ENCODE peak calls at places on chromosomes 13 and 19, in seven cellular contexts. E is fibroblast of lung, X is uterus, N is fibroblast of mammary gland, A is nephron progenitor cell, R is omental fat pad, H is choroid plexus epithelial cell. S is an unnamed sample.

GRCh38 chr19:46299004-46299509 is 2.2 kb downstream of the HIF3A start:
- DNase-seq in N (peak), H (peak), X (peak), E (peak), R (peak), A (no peak), S (peak)

GRCh38 chr19:42152285-42152684 is 20.0 kb upstream of the POU2F2 start:
- DNase-seq in N (no peak), X (no peak), H (no peak), R (no peak), A (no peak), E (no peak), S (no peak)

GRCh38 chr19:48613852-48614435 is 932 bp downstream of the FAM83E start:
- DNase-seq in X (no peak), A (no peak), E (no peak), H (no peak), R (no peak), N (no peak), S (no peak)

GRCh38 chr19:49395581-49396407 is 7.7 kb downstream of the KASH5 start:
- DNase-seq in E (no peak), N (no peak), A (no peak), H (no peak), R (no peak), X (no peak), S (no peak)

GRCh38 chr13:48492123-48493075 is 40.5 kb downstream of the RCBTB2 start:
- DNase-seq in H (no peak), R (no peak), N (peak), X (peak), E (no peak), A (no peak), S (no peak)

GRCh38 chr13:66349945-66350344 is 880.2 kb downstream of the PCDH9 start:
- DNase-seq in A (no peak), N (no peak), X (no peak), E (no peak), R (no peak), H (no peak), S (no peak)

GRCh38 chr13:109274188-109274821 is 512.1 kb downstream of the IRS2 start:
- DNase-seq in E (peak), H (peak), A (no peak), N (peak), R (no peak), X (no peak), S (no peak)

GRCh38 chr19:36573948-36574726 is 1.0 kb upstream of the ZNF529 start:
- DNase-seq in A (no peak), N (peak), R (peak), E (peak), X (no peak), H (peak), S (no peak)

GRCh38 chr19:7533281-7533819 is 2.2 kb upstream of the PNPLA6 start:
- DNase-seq in R (no peak), H (peak), A (no peak), N (peak), E (peak), X (peak), S (no peak)

GRCh38 chr19:56608274-56608964 is 13.3 kb downstream of the ZNF71 start:
- DNase-seq in X (no peak), E (no peak), H (no peak), N (no peak), A (no peak), R (no peak), S (no peak)

GRCh38 chr13:99916366-99917103 is 55.0 kb downstream of the ZIC5 start:
- DNase-seq in E (peak), R (no peak), A (no peak), N (peak), H (peak), X (no peak), S (no peak)

GRCh38 chr13:106680796-106681482 is 113.0 kb upstream of the ARGLU1 start:
- DNase-seq in R (no peak), N (no peak), X (no peak), H (no peak), A (no peak), E (no peak), S (no peak)

GRCh38 chr13:89832827-89833226 is 1514.7 kb upstream of the MIR17HG start:
- DNase-seq in A (no peak), X (no peak), E (no peak), N (no peak), R (no peak), H (no peak), S (peak)

GRCh38 chr19:801861-802496 is 4.7 kb downstream of the PTBP1 start:
- DNase-seq in E (peak), X (no peak), A (no peak), H (peak), R (no peak), N (peak), S (no peak)

GRCh38 chr19:41997121-41997850 is 3.3 kb upstream of the ATP1A3 start:
- DNase-seq in R (no peak), A (peak), X (no peak), H (peak), N (peak), E (peak), S (no peak)

GRCh38 chr19:10379880-10380310 is 477 bp downstream of the TYK2 start:
- DNase-seq in E (no peak), H (no peak), X (no peak), A (no peak), R (no peak), N (no peak), S (no peak)

GRCh38 chr13:94139393-94139995 is 340.0 kb downstream of the DCT start:
- DNase-seq in R (no peak), E (peak), A (no peak), X (no peak), N (no peak), H (peak), S (no peak)

GRCh38 chr13:111232191-111232590 is 88.3 kb upstream of the TEX29 start:
- DNase-seq in N (no peak), H (no peak), X (no peak), A (no peak), E (no peak), R (no peak), S (no peak)

GRCh38 chr13:28865312-28865711 is 45.2 kb downstream of the MTUS2 start:
- DNase-seq in R (no peak), E (no peak), H (no peak), N (no peak), A (no peak), X (no peak), S (no peak)

GRCh38 chr13:47027797-47028437 is 131.1 kb upstream of the HTR2A start:
- DNase-seq in N (no peak), E (no peak), H (peak), R (no peak), A (no peak), X (no peak), S (no peak)

GRCh38 chr13:39942901-39943273 is 287.4 kb downstream of the COG6 start:
- DNase-seq in X (peak), R (no peak), A (peak), N (peak), H (peak), E (peak), S (peak)

GRCh38 chr19:20103091-20103501 is 25.3 kb downstream of the ZNF90 start:
- DNase-seq in X (no peak), H (no peak), R (no peak), N (no peak), A (no peak), E (no peak), S (no peak)

GRCh38 chr19:51020988-51021651 is 1.6 kb upstream of the KLK10 start:
- DNase-seq in R (no peak), N (peak), E (peak), A (no peak), X (no peak), H (peak), S (no peak)

GRCh38 chr13:113813749-113814434 is 50.0 kb downstream of the GAS6 start:
- DNase-seq in E (peak), R (no peak), X (peak), H (peak), N (no peak), A (no peak), S (no peak)

GRCh38 chr13:106151056-106151699 is 384.3 kb downstream of the EFNB2 start:
- DNase-seq in R (no peak), N (peak), X (no peak), A (no peak), E (peak), H (peak), S (peak)

GRCh38 chr19:49570138-49570856 is 10.1 kb downstream of the NOSIP start:
- DNase-seq in A (peak), R (no peak), E (peak), N (peak), H (peak), X (peak), S (peak)

GRCh38 chr19:33233056-33233873 is 7.6 kb upstream of the SLC7A10 start:
- DNase-seq in N (no peak), H (no peak), X (no peak), E (no peak), A (no peak), R (no peak), S (no peak)

GRCh38 chr13:113601166-113602070 is 16.9 kb downstream of the TFDP1 start:
- DNase-seq in X (no peak), A (no peak), N (no peak), R (no peak), E (no peak), H (no peak), S (no peak)

GRCh38 chr19:1259873-1260748 is 9.0 kb upstream of the CIRBP start:
- DNase-seq in N (no peak), A (peak), E (no peak), H (no peak), R (no peak), X (no peak), S (no peak)

GRCh38 chr19:15213715-15214381 is 13.1 kb upstream of the NOTCH3 start:
- DNase-seq in N (peak), R (no peak), E (no peak), H (peak), X (peak), A (peak), S (no peak)

GRCh38 chr13:32577032-32577431 is 9.2 kb upstream of the PDS5B start:
- DNase-seq in H (no peak), X (no peak), N (no peak), A (no peak), E (no peak), R (no peak), S (no peak)

GRCh38 chr19:41621654-41622053 is 5.2 kb downstream of the CEACAM4 start:
- DNase-seq in X (no peak), R (no peak), N (no peak), H (no peak), A (no peak), E (no peak), S (no peak)

GRCh38 chr13:35478384-35479222 is 2.1 kb upstream of the MAB21L1 start:
- DNase-seq in H (no peak), E (no peak), N (no peak), R (no peak), A (peak), X (no peak), S (no peak)
- TF ChIP-seq CTCF in H (no peak), E (no peak), N (no peak), R (no peak), A (no peak), X (no peak), S (no peak)

DNA sequence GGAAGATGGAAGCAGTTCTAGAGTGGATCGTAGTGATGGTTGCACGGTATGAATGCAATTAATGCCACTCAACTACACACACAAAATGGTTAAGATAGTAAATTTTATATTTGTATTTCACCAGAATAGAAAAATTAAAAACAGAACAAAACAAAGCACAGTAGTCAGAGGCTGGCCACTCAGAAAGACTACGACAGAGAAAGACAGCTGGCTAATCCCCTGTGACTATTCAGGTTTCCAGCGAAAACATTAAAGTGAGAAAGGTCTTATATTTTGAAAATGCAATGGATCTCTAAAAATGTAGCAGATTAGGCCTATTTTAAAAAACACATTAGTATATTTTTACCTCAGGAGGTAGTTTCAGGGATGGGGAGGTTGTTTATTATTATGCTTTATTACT is 131.3 kb upstream of the POSTN start:
- DNase-seq in X (no peak), H (no peak), E (no peak), A (no peak), R (no peak), N (no peak), S (no peak)
- TF ChIP-seq CTCF in X (no peak), H (no peak), E (no peak), A (no peak), R (no peak), N (no peak), S (no peak)

DNA sequence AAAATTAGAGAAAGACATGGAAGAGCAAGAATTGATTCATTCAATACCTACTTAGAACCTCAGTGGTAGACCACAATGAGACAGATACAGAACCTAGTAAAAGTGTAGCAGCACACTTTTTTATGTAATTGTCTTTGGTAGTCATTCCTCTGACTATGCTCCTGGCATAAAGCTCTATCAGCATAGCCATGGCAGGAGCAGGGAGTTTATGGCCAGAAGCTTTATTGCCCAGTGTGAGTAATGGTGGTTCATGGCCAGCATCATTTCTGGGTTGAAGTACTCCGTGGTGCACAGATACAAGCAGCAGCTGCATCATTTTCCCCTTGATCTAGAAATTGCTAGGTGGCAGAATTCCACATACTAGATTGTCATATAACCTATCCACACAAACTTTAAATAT is 352.6 kb downstream of the TBC1D4 start:
- DNase-seq in R (no peak), N (peak), E (peak), X (no peak), H (no peak), A (no peak), S (no peak)
- TF ChIP-seq CTCF in R (no peak), N (no peak), E (no peak), X (no peak), H (no peak), A (no peak), S (no peak)

DNA sequence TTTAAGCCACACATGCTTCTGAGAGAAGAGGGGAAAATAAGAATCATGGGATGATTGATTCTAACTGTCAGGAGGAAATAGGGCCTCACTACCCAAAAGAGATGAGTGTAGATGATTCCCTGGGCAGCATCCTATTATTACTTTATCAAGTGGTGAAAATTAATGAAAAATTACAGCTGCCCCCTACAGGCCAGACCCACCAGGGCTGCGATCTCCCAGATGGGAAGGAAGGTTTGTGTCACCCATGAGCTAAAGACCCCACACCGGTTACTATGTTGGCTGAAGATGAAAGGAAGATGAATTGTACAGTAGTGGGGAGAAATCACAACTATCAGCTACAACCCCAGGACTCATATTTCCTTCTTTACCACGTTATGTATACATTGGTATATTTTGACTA is 49.5 kb downstream of the RFC3 start:
- DNase-seq in E (no peak), A (no peak), R (no peak), X (no peak), N (no peak), H (no peak), S (no peak)
- TF ChIP-seq CTCF in E (peak), A (no peak), R (no peak), X (no peak), N (peak), H (peak), S (no peak)

GRCh38 chr13:35961461-35962220 is 169.5 kb downstream of the DCLK1 start:
- DNase-seq in R (no peak), E (no peak), X (no peak), A (no peak), H (peak), N (peak), S (no peak)

GRCh38 chr13:35965226-35965927 is 165.8 kb downstream of the DCLK1 start:
- DNase-seq in E (no peak), N (no peak), A (no peak), X (no peak), H (no peak), R (no peak), S (no peak)

GRCh38 chr13:35966024-35966423 is 165.2 kb downstream of the DCLK1 start:
- DNase-seq in N (peak), A (no peak), R (no peak), H (no peak), E (no peak), X (no peak), S (no peak)

GRCh38 chr13:35964764-35965163 is 166.4 kb downstream of the DCLK1 start:
- DNase-seq in E (no peak), X (no peak), H (peak), A (no peak), R (no peak), N (peak), S (no peak)

GRCh38 chr13:35963982-35964665 is 167.1 kb downstream of the DCLK1 start:
- DNase-seq in A (no peak), X (no peak), E (no peak), H (no peak), R (no peak), N (no peak), S (no peak)
- TF ChIP-seq CTCF in A (no peak), X (no peak), E (no peak), H (no peak), R (no peak), N (no peak), S (no peak)

GRCh38 chr19:3276341-3276799 is 51.9 kb downstream of the CELF5 start:
- DNase-seq in H (peak), A (peak), X (no peak), E (no peak), R (no peak), N (no peak), S (no peak)

GRCh38 chr19:3275068-3275582 is 50.7 kb downstream of the CELF5 start:
- DNase-seq in R (no peak), N (no peak), A (peak), H (peak), X (no peak), E (no peak), S (no peak)

GRCh38 chr19:3277649-3278048 is 53.2 kb downstream of the CELF5 start:
- DNase-seq in N (no peak), H (no peak), A (no peak), E (no peak), R (no peak), X (no peak), S (no peak)

GRCh38 chr19:3274245-3275067 is 50.0 kb downstream of the CELF5 start:
- DNase-seq in A (no peak), R (no peak), X (no peak), E (no peak), N (no peak), H (no peak), S (no peak)

DNA sequence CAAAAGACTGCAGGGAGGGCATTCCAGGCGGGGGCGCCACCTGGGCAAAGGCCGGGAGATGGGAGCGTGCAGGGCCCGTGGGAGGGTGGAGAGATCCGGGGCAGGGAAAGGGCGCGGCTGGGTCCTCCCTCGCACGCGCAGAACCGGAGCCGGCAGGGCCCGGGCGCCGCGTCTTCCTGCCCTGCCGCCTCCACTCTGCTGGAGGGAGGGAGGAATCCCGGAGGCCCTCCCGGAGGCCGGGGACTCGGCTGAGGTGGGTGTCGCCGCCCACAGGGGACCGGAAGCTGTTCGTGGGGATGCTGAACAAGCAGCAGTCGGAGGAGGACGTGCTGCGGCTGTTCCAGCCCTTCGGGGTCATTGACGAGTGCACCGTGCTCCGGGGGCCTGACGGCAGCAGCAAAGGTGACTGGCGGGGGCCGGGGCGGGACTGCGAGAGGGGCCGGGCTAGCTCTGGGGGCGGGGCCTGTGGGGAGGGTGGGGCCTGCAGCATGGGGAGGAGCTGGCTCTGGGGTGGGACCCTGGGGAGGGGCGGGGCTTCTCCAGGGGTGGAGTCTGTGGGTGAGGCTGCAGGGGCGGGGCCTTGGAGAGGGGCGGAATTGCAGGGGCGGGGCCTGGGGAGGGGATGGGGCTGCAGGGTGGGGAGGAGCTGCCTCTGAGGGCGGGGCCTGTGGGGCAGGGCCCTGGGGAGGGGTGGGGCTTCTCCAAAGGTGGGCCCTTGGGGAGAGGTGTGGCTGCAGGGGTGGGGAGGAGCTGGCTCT is 51.3 kb downstream of the CELF5 start:
- DNase-seq in H (peak), A (peak), R (peak), X (peak), E (peak), N (peak), S (no peak)
- TF ChIP-seq CTCF in H (no peak), A (no peak), R (no peak), X (no peak), E (no peak), N (no peak), S (peak)

GRCh38 chr19:18339703-18340102 is 695 bp upstream of the PGPEP1 start:
- DNase-seq in X (no peak), H (peak), A (peak), E (no peak), N (peak), R (no peak), S (no peak)
- TF ChIP-seq CTCF in X (no peak), H (peak), A (no peak), E (peak), N (peak), R (no peak), S (peak)

DNA sequence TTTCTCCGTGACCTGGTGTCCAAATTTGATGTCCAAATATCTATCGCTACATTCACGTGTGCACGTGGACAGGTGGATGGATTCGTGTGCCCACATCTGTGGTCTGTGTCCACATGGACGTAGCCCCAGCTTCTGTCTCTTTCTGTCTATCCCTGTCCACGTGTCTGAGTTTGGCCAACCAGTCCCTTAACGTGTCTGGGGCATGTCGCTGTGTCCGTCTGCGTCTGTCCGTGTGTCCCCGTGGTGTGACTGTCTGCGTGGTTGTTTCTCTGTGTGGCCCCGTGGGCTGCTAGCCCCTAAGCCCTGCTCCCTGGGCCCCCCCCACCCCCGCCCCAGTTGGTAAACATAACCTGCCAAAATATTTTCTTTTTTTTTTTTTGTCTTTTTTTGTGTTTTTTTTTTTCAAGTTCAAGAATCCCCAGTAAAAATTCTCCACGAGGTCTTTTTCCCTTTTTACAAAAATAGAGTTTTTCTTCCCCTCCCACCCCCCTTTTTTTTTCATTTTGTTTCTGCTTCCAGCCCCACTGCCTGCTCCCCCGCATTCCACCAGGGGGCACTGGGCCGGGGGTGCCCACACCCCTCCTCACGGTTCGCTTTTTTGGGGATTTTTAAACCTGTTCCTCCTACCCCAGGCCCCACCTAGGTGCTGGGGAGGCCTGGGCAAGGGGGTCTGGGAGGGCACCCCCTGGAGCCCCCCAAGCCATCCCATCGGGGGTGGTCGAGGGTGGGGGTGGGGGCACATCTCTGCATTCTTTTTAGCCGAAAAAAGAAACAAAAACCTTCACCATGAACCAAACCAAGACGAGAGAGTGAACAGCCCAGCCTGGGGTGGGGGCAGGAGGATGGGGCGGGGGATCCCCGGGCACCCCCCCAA is 18.3 kb downstream of the PRKCSH start:
- DNase-seq in H (no peak), R (no peak), A (no peak), N (no peak), X (no peak), E (no peak), S (no peak)
- TF ChIP-seq CTCF in H (peak), R (no peak), A (peak), N (peak), X (no peak), E (peak), S (peak)

S was measured in kidney epithelial cell.